ENCODE peak calls at places on chromosomes 11 and 22, in four cellular contexts. T, L, F and D are unnamed samples.

GRCh38 chr11:118051611-118052461 is 25.0 kb upstream of the TMPRSS4 start:
- DNase-seq in L (no peak), T (no peak), F (no peak), D (no peak)

GRCh38 chr11:13327421-13327820 is 49.8 kb downstream of the BMAL1 start:
- DNase-seq in F (no peak), T (no peak), L (no peak), D (no peak)

GRCh38 chr11:8357891-8358566 is 94.4 kb upstream of the LMO1 start:
- DNase-seq in T (no peak), L (no peak), F (no peak), D (no peak)

GRCh38 chr11:103633037-103633788 is 403.2 kb upstream of the DDI1 start:
- DNase-seq in F (peak), L (no peak), T (no peak), D (no peak)

GRCh38 chr11:890794-891600 is 19.6 kb downstream of the CHID1 start:
- DNase-seq in T (no peak), L (no peak), F (no peak), D (no peak)

GRCh38 chr11:132895340-132895739 is 637.0 kb downstream of the OPCML start:
- DNase-seq in F (peak), L (no peak), T (no peak), D (no peak)

GRCh38 chr22:44972363-44973083 is 37.3 kb downstream of the PHF21B start:
- DNase-seq in L (no peak), F (no peak), T (no peak), D (no peak)

GRCh38 chr11:129436573-129436972 is 60.9 kb downstream of the BARX2 start:
- DNase-seq in T (no peak), F (no peak), L (no peak), D (no peak)

GRCh38 chr11:131033151-131033651 is 116.9 kb upstream of the SNX19 start:
- DNase-seq in T (no peak), F (peak), L (peak), D (no peak)

GRCh38 chr11:114026355-114026754 is 33.2 kb upstream of the ZBTB16 start:
- DNase-seq in L (no peak), F (no peak), T (no peak), D (no peak)

GRCh38 chr11:57641426-57641825 is 8.3 kb downstream of the YPEL4 start:
- DNase-seq in T (no peak), L (no peak), F (no peak), D (no peak)

GRCh38 chr11:76209671-76209955 is 3.3 kb upstream of the WNT11 start:
- DNase-seq in F (no peak), T (no peak), L (no peak), D (no peak)

GRCh38 chr11:39365809-39366436 is 2093.5 kb downstream of the LRRC4C start:
- DNase-seq in F (no peak), L (no peak), T (no peak), D (no peak)

GRCh38 chr11:112616292-112617088 is 344.7 kb upstream of the NCAM1 start:
- DNase-seq in L (no peak), F (no peak), T (no peak), D (no peak)

GRCh38 chr11:8227156-8228152 is 36.2 kb downstream of the LMO1 start:
- DNase-seq in F (peak), L (no peak), T (no peak), D (no peak)

GRCh38 chr11:55847453-55847852 is 8.9 kb downstream of the OR5D16 start:
- DNase-seq in T (no peak), L (no peak), F (no peak), D (no peak)

GRCh38 chr11:9726313-9727022 is 62.6 kb downstream of the SWAP70 start:
- DNase-seq in F (no peak), L (peak), T (no peak), D (no peak)

GRCh38 chr11:57131080-57131790 is 50.5 kb upstream of the LRRC55 start:
- DNase-seq in L (no peak), T (no peak), F (no peak), D (peak)

GRCh38 chr11:70242885-70243284 is 27.6 kb upstream of the PPFIA1 start:
- DNase-seq in T (no peak), L (no peak), F (no peak), D (no peak)
- H3K4me3 ChIP-seq in T (no peak), L (no peak), F (no peak), D (no peak)

DNA sequence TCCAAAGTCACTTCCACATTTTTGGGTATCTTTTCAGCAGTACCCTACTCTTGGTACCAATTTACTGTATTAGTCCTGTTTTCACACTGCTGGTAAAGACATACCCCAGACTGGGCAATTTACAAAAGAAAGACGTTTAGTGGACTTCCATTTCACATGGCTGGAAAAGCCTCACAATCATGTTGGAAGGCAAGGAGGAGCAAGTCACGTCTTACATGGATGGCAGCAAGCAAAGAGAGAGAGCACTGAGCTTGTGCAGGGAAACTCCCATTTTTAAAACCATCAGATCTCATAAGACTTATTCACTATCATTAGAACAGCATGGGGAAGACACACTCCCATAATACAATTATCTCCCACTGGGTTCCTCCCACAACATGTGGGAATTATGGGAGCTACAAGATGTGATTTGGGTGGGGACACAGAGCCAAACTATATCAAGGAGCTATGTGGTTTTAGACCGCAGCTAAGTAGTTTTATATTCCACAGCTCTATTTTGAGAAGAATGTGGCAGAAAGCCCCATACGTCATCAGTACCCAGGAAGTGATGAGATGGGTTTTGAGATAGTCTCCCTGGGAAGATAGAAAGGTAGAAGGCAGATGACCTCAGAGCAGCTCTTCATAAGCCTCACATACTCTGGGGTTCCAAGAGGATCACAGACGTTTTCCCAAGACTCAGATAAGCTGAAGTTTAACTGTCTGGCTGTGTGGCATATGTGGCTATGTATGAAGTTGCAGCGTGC is 96.3 kb downstream of the APIP start:
- DNase-seq in F (no peak), L (no peak), T (no peak), D (no peak)
- H3K4me3 ChIP-seq in F (no peak), L (no peak), T (no peak), D (no peak)

GRCh38 chr22:31126128-31126868 is 3.5 kb downstream of the INPP5J start:
- DNase-seq in F (no peak), L (no peak), T (no peak), D (no peak)
- H3K4me3 ChIP-seq in F (no peak), L (no peak), T (no peak), D (no peak)

GRCh38 chr11:122104381-122104780 is 11.6 kb downstream of the BLID start:
- DNase-seq in L (no peak), F (no peak), T (no peak), D (no peak)
- H3K4me3 ChIP-seq in L (no peak), F (no peak), T (no peak), D (no peak)

GRCh38 chr11:72336163-72336562 is 92.2 kb upstream of the PHOX2A start:
- DNase-seq in F (no peak), L (no peak), T (no peak), D (no peak)

GRCh38 chr11:72334651-72335050 is 90.7 kb upstream of the PHOX2A start:
- DNase-seq in T (no peak), F (no peak), L (no peak), D (no peak)

GRCh38 chr11:72330131-72330727 is 86.3 kb upstream of the PHOX2A start:
- DNase-seq in F (no peak), T (no peak), L (no peak), D (no peak)

GRCh38 chr11:72331761-72332160 is 87.8 kb upstream of the PHOX2A start:
- DNase-seq in T (no peak), F (no peak), L (no peak), D (no peak)

DNA sequence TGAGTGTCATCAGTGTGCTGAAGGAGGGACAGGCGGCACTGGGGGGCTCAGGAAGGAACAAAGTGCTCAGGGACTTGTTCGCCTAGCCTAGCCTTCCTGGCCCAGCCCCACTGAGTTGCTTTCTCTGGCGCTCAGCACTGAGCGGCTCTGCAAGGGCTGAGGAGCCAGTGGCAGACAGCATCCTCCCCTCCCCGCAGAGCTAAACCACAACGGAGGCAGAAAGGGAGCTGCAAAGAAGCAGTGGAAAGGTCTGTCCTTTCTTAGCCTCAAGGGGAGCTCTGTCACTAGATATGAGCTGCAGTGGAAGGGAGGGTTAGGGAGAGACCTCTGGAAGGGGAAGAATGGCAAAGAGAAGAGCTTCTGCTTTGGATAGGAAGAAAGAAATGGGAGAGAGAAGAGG is 89.7 kb upstream of the PHOX2A start:
- DNase-seq in L (no peak), F (no peak), T (no peak), D (no peak)
- H3K4me3 ChIP-seq in L (no peak), F (no peak), T (no peak), D (no peak)

DNA sequence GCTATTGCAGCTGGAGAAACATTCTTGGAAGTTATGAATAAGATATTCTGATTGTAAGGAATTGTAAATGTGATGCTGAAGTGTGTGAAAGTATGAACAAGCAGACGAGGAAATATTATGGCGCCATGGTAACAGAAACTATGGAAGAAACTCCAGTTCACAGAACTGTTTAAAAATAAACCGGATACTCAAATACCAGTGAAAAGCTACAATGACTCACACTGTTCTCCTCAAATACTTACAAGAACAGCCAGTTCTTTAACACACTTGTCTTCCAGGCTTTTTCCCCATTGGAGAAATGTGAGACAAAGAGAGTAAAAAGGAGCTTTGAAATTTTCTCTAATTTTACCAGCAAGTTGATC is 76.7 kb upstream of the ARFGAP3 start:
- DNase-seq in F (peak), T (no peak), L (no peak), D (no peak)
- H3K4me3 ChIP-seq in F (no peak), T (no peak), L (no peak), D (peak)

DNA sequence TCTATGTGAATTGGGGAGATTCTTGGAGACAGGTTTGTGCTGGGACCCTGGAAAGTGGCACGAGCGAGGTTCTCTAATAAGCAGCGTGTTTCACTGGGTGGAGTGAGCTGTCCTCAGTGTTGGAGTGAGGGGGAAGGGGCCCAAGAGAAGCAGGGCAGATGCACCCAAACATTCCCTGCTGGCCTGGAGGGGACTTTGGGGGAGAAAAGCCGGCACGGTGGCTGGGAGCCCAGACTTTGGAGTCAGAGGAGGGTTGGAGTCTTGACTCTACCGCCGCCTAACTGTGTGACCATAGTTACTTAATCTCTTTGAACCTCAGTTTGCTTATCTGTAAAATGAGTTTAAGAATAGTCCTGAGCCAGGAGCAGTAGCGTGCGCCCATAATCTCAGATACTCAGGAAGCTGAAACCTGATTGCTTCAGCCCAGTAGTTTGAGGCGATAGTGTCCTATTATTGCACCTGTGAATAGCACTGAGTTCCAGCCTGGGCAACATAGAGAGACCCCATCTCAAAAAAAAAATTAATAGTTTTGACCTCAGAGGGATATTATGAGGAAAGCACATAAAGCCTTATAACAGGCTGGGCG is 614 bp downstream of the NR1H3 start:
- DNase-seq in T (no peak), L (no peak), F (no peak), D (no peak)
- H3K4me3 ChIP-seq in T (peak), L (no peak), F (no peak), D (no peak)

GRCh38 chr11:78349614-78350013 is 68.0 kb downstream of the GAB2 start:
- DNase-seq in T (no peak), F (no peak), L (no peak), D (no peak)
- H3K4me3 ChIP-seq in T (no peak), F (no peak), L (no peak), D (peak)

DNA sequence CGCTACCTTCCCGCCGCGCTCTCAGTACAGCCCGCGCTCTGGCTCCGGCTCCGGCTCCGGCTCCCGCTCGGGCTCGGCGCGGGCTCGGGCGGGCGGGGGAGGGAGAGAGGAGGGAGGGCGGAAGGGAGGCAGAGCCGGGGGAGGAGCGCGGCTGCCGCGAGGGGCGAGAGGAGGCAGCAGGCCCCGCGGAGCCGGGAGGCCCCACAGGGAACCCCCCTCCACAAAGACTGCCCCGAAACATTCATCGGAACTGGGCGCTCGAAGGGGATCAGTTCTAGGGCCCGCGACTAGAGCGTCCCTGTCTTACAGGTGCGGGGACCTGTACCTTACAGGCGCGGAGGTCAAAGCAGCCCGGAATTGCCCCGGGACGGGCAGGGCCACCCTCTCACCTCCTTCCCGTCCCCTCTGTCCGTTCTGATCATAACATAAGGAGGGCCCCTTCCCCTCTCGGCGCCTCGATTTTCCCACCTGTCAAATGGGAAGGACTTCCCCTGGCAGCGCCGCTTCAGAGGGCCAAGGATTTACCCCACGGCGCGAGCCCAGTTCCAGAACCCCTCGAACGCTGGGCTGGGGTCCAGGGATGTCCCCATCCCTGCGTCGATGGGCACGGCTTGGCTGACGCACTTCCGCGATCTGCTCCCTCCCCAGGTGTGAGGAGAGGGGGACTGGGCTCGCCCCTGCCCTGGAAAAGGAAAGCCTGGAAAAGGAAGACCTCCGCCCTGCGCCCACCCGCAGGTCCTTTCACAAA is at the start of gene SHISA8:
- DNase-seq in F (no peak), T (peak), L (no peak), D (peak)
- H3K4me3 ChIP-seq in F (peak), T (no peak), L (peak), D (peak)